ENCODE peak calls at places on chromosomes 13 and 19, in seven cellular contexts. A is BJ; Z is T-helper 2 cell; V is ovary; U is cardiac fibroblast; X is cardiac muscle cell; R is activated T-helper 1 cell treated with anti-CD3 and anti-CD28 coated beads, Interleukin-12 subunit alpha, Interleukin-12 subunit beta, Interleukin-2, Interleukin-4 antibody, amounts not matched to agents 30 ng/mL and 10 ng/mL and 1 ng/mL, durations not matched to agents 14 hours and 24 hours and 36 hours. F is an unnamed sample.

GRCh38 chr19:7915250-7916136 is 863 bp downstream of the TGFBR3L start:
- DNase-seq in X (no peak), R (no peak), A (no peak), V (no peak), U (no peak), Z (no peak), F (no peak)

GRCh38 chr19:32866564-32867265 is 2.9 kb downstream of the SLC7A9 start:
- DNase-seq in U (no peak), V (no peak), R (no peak), Z (no peak), A (no peak), X (no peak), F (peak; percentile 23)

GRCh38 chr19:53463263-53463662 is 4.3 kb upstream of the ZNF813 start:
- DNase-seq in R (no peak), U (peak; percentile 12), V (peak; percentile 77), A (no peak), X (peak; percentile 12), Z (no peak), F (no peak)

GRCh38 chr19:345320-345879 is 804 bp upstream of the MIER2 start:
- DNase-seq in U (no peak), A (no peak), Z (no peak), V (no peak), R (no peak), X (no peak), F (no peak)

GRCh38 chr19:36115453-36116343 is at the start of gene TBCB:
- DNase-seq in U (peak; percentile 39), Z (peak; percentile 84), R (peak; percentile 77), A (no peak), V (no peak), X (peak; percentile 57), F (peak; percentile 93)

GRCh38 chr13:43441916-43442315 is 344.9 kb downstream of the ENOX1 start:
- DNase-seq in U (no peak), R (no peak), V (no peak), Z (no peak), X (no peak), A (no peak), F (no peak)

GRCh38 chr13:100382787-100383186 is 205.8 kb downstream of the GGACT start:
- DNase-seq in X (no peak), A (no peak), Z (no peak), R (no peak), U (peak; percentile 62), V (no peak), F (no peak)

GRCh38 chr13:83995930-83996329 is 113.7 kb upstream of the SLITRK1 start:
- DNase-seq in R (no peak), A (no peak), U (no peak), V (no peak), Z (no peak), X (no peak), F (no peak)

GRCh38 chr19:38736413-38737280 is 7.6 kb downstream of the CAPN12 start:
- DNase-seq in A (no peak), U (no peak), R (peak; percentile 38), Z (peak; percentile 27), X (peak; percentile 76), V (peak; percentile 56), F (peak; percentile 91)

GRCh38 chr19:52322429-52322828 is 13.6 kb upstream of the ZNF610 start:
- DNase-seq in X (no peak), V (no peak), Z (no peak), U (no peak), R (no peak), A (no peak), F (no peak)

GRCh38 chr19:13726323-13726722 is 38.0 kb upstream of the MRI1 start:
- DNase-seq in A (no peak), X (no peak), Z (no peak), U (no peak), V (no peak), R (no peak), F (no peak)

F was measured in GM13976.